ENCODE peak calls at places on chromosome 16, in seven cellular contexts. G, U, X, Z, N, K and P are unnamed samples.
A peak's percentile ranks its signal among the peaks of the same experiment; 100 is the strongest.

GRCh38 chr16:12900599-12901203 is 697 bp upstream of the SHISA9 start:
- DNase-seq in G (no peak), U (no peak), X (no peak), Z (no peak), N (no peak), K (no peak), P (no peak)

GRCh38 chr16:81493755-81494433 is 49.3 kb downstream of the CMIP start:
- DNase-seq in G (peak; percentile 89), U (peak; percentile 47), X (no peak), Z (no peak), N (peak; percentile 24), K (no peak), P (no peak)

GRCh38 chr16:75096730-75097129 is 19.9 kb downstream of the LDHD start:
- DNase-seq in G (no peak), U (no peak), X (no peak), Z (no peak), N (no peak), K (no peak), P (no peak)

GRCh38 chr16:75486014-75486404 is 9.2 kb downstream of the CHST6 start:
- DNase-seq in G (peak; percentile 95), U (no peak), X (no peak), Z (peak; percentile 40), N (no peak), K (no peak), P (no peak)

GRCh38 chr16:72996291-72997062 is 51.5 kb downstream of the ZFHX3 start:
- DNase-seq in G (no peak), U (no peak), X (no peak), Z (no peak), N (no peak), K (no peak), P (no peak)

GRCh38 chr16:70725912-70726828 is 40.3 kb upstream of the MTSS2 start:
- DNase-seq in G (no peak), U (no peak), X (no peak), Z (no peak), N (peak; percentile 73), K (no peak), P (peak; percentile 38)

GRCh38 chr16:912684-913613 is 57.8 kb downstream of the LMF1 start:
- DNase-seq in G (no peak), U (no peak), X (no peak), Z (no peak), N (no peak), K (peak; percentile 51), P (peak; percentile 54)

GRCh38 chr16:2473999-2474876 is 689 bp upstream of the TBC1D24 start:
- DNase-seq in G (peak; percentile 47), U (peak; percentile 69), X (no peak), Z (peak; percentile 60), N (peak; percentile 56), K (peak; percentile 59), P (peak; percentile 31)

GRCh38 chr16:84640145-84640544 is 8.2 kb upstream of the KLHL36 start:
- DNase-seq in G (no peak), U (no peak), X (no peak), Z (no peak), N (no peak), K (no peak), P (no peak)

GRCh38 chr16:74651841-74652240 is 14.8 kb downstream of the RFWD3 start:
- DNase-seq in G (no peak), U (no peak), X (no peak), Z (no peak), N (no peak), K (no peak), P (no peak)

GRCh38 chr16:81437860-81438259 is 6.7 kb upstream of the CMIP start:
- DNase-seq in G (no peak), U (no peak), X (no peak), Z (no peak), N (no peak), K (no peak), P (no peak)

GRCh38 chr16:55495616-55496289 is 13.1 kb upstream of the LPCAT2 start:
- DNase-seq in G (peak; percentile 65), U (no peak), X (no peak), Z (no peak), N (no peak), K (no peak), P (no peak)

GRCh38 chr16:55379876-55380390 is 55.9 kb downstream of the IRX6 start:
- DNase-seq in G (no peak), U (no peak), X (no peak), Z (no peak), N (no peak), K (no peak), P (no peak)

GRCh38 chr16:84786605-84787302 is 33.0 kb upstream of the CRISPLD2 start:
- DNase-seq in G (no peak), U (no peak), X (no peak), Z (no peak), N (no peak), K (no peak), P (no peak)

GRCh38 chr16:3983081-3983520 is 102.6 kb upstream of the CREBBP start:
- DNase-seq in G (peak; percentile 77), U (peak; percentile 33), X (no peak), Z (peak; percentile 56), N (peak; percentile 67), K (peak; percentile 85), P (peak; percentile 58)
- TF ChIP-seq CTCF in G (peak; percentile 77), U (peak; percentile 36), X (no peak), Z (peak; percentile 71), N (peak; percentile 49), K (peak; percentile 75), P (peak; percentile 82)

GRCh38 chr16:65524231-65524630 is 402.4 kb upstream of the CDH11 start:
- DNase-seq in G (no peak), U (no peak), X (no peak), Z (no peak), N (no peak), K (no peak), P (no peak)
- TF ChIP-seq CTCF in G (no peak), U (no peak), X (no peak), Z (no peak), N (no peak), K (no peak), P (no peak)

GRCh38 chr16:49348408-49349176 is 25.0 kb upstream of the C16orf78 start:
- DNase-seq in G (no peak), U (no peak), X (no peak), Z (no peak), N (no peak), K (peak; percentile 65), P (no peak)
- TF ChIP-seq CTCF in G (no peak), U (no peak), X (no peak), Z (peak; percentile 27), N (no peak), K (no peak), P (no peak)

GRCh38 chr16:67516296-67517177 is 12.1 kb upstream of the RIPOR1 start:
- DNase-seq in G (peak; percentile 58), U (no peak), X (no peak), Z (no peak), N (no peak), K (no peak), P (no peak)

GRCh38 chr16:67517178-67517492 is 11.5 kb upstream of the RIPOR1 start:
- DNase-seq in G (no peak), U (no peak), X (no peak), Z (no peak), N (no peak), K (no peak), P (no peak)

GRCh38 chr16:67521095-67521804 is 7.4 kb upstream of the RIPOR1 start:
- DNase-seq in G (peak; percentile 97), U (peak; percentile 94), X (peak; percentile 98), Z (peak; percentile 97), N (peak; percentile 94), K (peak; percentile 93), P (peak; percentile 99)

GRCh38 chr16:67517661-67518423 is 10.8 kb upstream of the RIPOR1 start:
- DNase-seq in G (no peak), U (no peak), X (no peak), Z (no peak), N (no peak), K (no peak), P (no peak)

GRCh38 chr16:67518676-67519075 is 10.0 kb upstream of the RIPOR1 start:
- DNase-seq in G (no peak), U (no peak), X (no peak), Z (no peak), N (no peak), K (no peak), P (no peak)
- TF ChIP-seq CTCF in G (no peak), U (no peak), X (no peak), Z (no peak), N (no peak), K (no peak), P (no peak)

DNA sequence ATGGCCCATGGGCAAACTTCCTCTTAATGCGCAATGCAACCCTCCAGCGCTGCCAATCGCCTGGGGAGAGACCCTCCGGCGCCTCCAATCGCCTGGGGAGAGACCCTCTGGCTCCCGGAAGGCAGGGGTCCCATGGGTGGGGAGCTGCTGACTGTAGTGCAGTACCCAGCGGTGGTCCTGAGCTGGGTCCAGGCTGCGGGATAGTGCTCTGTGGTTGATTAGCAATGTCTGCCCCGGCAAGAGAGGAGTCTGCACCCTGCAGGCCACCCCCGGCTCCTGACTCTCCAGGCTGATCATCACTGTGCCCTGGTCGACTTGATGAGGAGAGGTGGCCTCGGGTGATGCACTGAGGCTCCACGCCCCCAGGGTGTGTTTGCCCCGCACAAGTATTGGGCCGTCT is 44.6 kb upstream of the ZNF469 start:
- DNase-seq in G (no peak), U (no peak), X (no peak), Z (no peak), N (no peak), K (no peak), P (no peak)
- TF ChIP-seq CTCF in G (no peak), U (no peak), X (no peak), Z (no peak), N (no peak), K (no peak), P (no peak)

GRCh38 chr16:50574852-50575251 is 26.7 kb downstream of the NKD1 start:
- DNase-seq in G (no peak), U (no peak), X (no peak), Z (no peak), N (no peak), K (no peak), P (no peak)
- TF ChIP-seq CTCF in G (no peak), U (no peak), X (no peak), Z (no peak), N (no peak), K (no peak), P (no peak)

DNA sequence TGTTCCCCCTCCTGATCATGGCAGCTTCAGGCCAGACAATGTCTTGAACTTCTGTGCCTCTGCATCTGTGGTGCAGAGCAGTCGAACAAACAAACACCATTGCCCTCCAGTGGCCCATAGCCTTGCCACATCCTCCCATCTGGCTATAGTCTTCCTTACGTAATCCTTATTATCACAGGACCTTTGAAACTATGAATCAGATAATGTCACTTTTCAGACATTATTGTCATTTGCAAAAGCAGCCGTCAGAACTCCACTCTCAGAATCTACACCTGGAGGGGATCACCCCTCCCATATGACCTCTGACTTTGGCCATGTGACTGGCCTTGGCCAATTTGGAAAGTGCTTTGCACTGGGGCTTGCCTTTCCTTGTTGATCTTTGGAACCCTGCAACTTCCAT is 387.3 kb downstream of the MAF start:
- DNase-seq in G (no peak), U (no peak), X (no peak), Z (no peak), N (no peak), K (no peak), P (no peak)
- TF ChIP-seq CTCF in G (no peak), U (no peak), X (no peak), Z (no peak), N (no peak), K (peak; percentile 43), P (peak; percentile 27)